ENCODE peak calls at places on chromosomes 16 and 17, in ten cellular contexts. One of them, this sample, is unnamed.

GRCh38 chr17:15273141-15273793 is 8.1 kb upstream of the PMP22 start:
- DNase-seq in A549: peak; percentile 73
- DNase-seq in psoas muscle: no peak
- DNase-seq in ascending aorta: no peak
- DNase-seq in upper lobe of right lung: no peak
- DNase-seq in heart left ventricle: no peak
- DNase-seq in neural progenitor cell: no peak
- DNase-seq in Karpas-422: no peak
- DNase-seq in neuronal stem cell: no peak
- DNase-seq in breast epithelium: no peak
- DNase-seq in this sample: no peak

GRCh38 chr16:23943604-23944003 is 107.8 kb downstream of the PRKCB start:
- DNase-seq in A549: no peak
- DNase-seq in psoas muscle: no peak
- DNase-seq in ascending aorta: no peak
- DNase-seq in upper lobe of right lung: no peak
- DNase-seq in heart left ventricle: no peak
- DNase-seq in neural progenitor cell: no peak
- DNase-seq in Karpas-422: no peak
- DNase-seq in neuronal stem cell: no peak
- DNase-seq in breast epithelium: no peak
- DNase-seq in this sample: no peak

GRCh38 chr17:6772016-6772415 is 4.0 kb upstream of the FBXO39 start:
- DNase-seq in A549: no peak
- DNase-seq in psoas muscle: no peak
- DNase-seq in ascending aorta: no peak
- DNase-seq in upper lobe of right lung: no peak
- DNase-seq in heart left ventricle: no peak
- DNase-seq in neural progenitor cell: no peak
- DNase-seq in Karpas-422: no peak
- DNase-seq in neuronal stem cell: no peak
- DNase-seq in breast epithelium: no peak
- DNase-seq in this sample: no peak

GRCh38 chr17:44924107-44924544 is 8.8 kb upstream of the GFAP start:
- DNase-seq in A549: no peak
- DNase-seq in psoas muscle: no peak
- DNase-seq in ascending aorta: no peak
- DNase-seq in upper lobe of right lung: peak; percentile 33
- DNase-seq in heart left ventricle: no peak
- DNase-seq in neural progenitor cell: no peak
- DNase-seq in Karpas-422: peak; percentile 46
- DNase-seq in neuronal stem cell: no peak
- DNase-seq in breast epithelium: peak; percentile 33
- DNase-seq in this sample: no peak

GRCh38 chr16:69105501-69106361 is at the start of gene HAS3:
- DNase-seq in A549: peak; percentile 81
- DNase-seq in psoas muscle: peak; percentile 78
- DNase-seq in ascending aorta: no peak
- DNase-seq in upper lobe of right lung: peak; percentile 90
- DNase-seq in heart left ventricle: peak; percentile 60
- DNase-seq in neural progenitor cell: peak; percentile 91
- DNase-seq in Karpas-422: peak; percentile 60
- DNase-seq in neuronal stem cell: peak; percentile 70
- DNase-seq in breast epithelium: no peak
- DNase-seq in this sample: peak; percentile 77

GRCh38 chr17:33055171-33055611 is 63.5 kb downstream of the SPACA3 start:
- DNase-seq in A549: no peak
- DNase-seq in psoas muscle: no peak
- DNase-seq in ascending aorta: no peak
- DNase-seq in upper lobe of right lung: no peak
- DNase-seq in heart left ventricle: no peak
- DNase-seq in neural progenitor cell: no peak
- DNase-seq in Karpas-422: no peak
- DNase-seq in neuronal stem cell: no peak
- DNase-seq in breast epithelium: no peak
- DNase-seq in this sample: no peak

GRCh38 chr17:10713336-10713735 is 15.9 kb downstream of the ADPRM start:
- DNase-seq in A549: no peak
- DNase-seq in psoas muscle: no peak
- DNase-seq in ascending aorta: no peak
- DNase-seq in upper lobe of right lung: no peak
- DNase-seq in heart left ventricle: no peak
- DNase-seq in neural progenitor cell: no peak
- DNase-seq in Karpas-422: no peak
- DNase-seq in neuronal stem cell: no peak
- DNase-seq in breast epithelium: no peak
- DNase-seq in this sample: no peak

GRCh38 chr16:31033709-31034492 is 543 bp downstream of the STX4 start:
- DNase-seq in A549: peak; percentile 97
- DNase-seq in psoas muscle: peak; percentile 96
- DNase-seq in ascending aorta: peak; percentile 65
- DNase-seq in upper lobe of right lung: peak; percentile 95
- DNase-seq in heart left ventricle: peak; percentile 92
- DNase-seq in neural progenitor cell: peak; percentile 94
- DNase-seq in Karpas-422: peak; percentile 91
- DNase-seq in neuronal stem cell: peak; percentile 77
- DNase-seq in breast epithelium: peak; percentile 89
- DNase-seq in this sample: peak; percentile 93

GRCh38 chr16:82694239-82694874 is 67.6 kb downstream of the CDH13 start:
- DNase-seq in A549: no peak
- DNase-seq in psoas muscle: no peak
- DNase-seq in ascending aorta: no peak
- DNase-seq in upper lobe of right lung: no peak
- DNase-seq in heart left ventricle: no peak
- DNase-seq in neural progenitor cell: no peak
- DNase-seq in Karpas-422: no peak
- DNase-seq in neuronal stem cell: no peak
- DNase-seq in breast epithelium: no peak
- DNase-seq in this sample: no peak

GRCh38 chr17:74037320-74037719 is 166.2 kb upstream of the RPL38 start:
- DNase-seq in A549: no peak
- DNase-seq in psoas muscle: no peak
- DNase-seq in ascending aorta: no peak
- DNase-seq in upper lobe of right lung: no peak
- DNase-seq in heart left ventricle: no peak
- DNase-seq in neural progenitor cell: peak; percentile 36
- DNase-seq in Karpas-422: no peak
- DNase-seq in neuronal stem cell: no peak
- DNase-seq in breast epithelium: no peak
- DNase-seq in this sample: no peak

GRCh38 chr16:73233423-73233762 is 185.5 kb upstream of the ZFHX3 start:
- DNase-seq in A549: no peak
- DNase-seq in psoas muscle: no peak
- DNase-seq in ascending aorta: no peak
- DNase-seq in upper lobe of right lung: no peak
- DNase-seq in heart left ventricle: no peak
- DNase-seq in neural progenitor cell: no peak
- DNase-seq in Karpas-422: no peak
- DNase-seq in neuronal stem cell: no peak
- DNase-seq in breast epithelium: no peak
- DNase-seq in this sample: no peak

DNA sequence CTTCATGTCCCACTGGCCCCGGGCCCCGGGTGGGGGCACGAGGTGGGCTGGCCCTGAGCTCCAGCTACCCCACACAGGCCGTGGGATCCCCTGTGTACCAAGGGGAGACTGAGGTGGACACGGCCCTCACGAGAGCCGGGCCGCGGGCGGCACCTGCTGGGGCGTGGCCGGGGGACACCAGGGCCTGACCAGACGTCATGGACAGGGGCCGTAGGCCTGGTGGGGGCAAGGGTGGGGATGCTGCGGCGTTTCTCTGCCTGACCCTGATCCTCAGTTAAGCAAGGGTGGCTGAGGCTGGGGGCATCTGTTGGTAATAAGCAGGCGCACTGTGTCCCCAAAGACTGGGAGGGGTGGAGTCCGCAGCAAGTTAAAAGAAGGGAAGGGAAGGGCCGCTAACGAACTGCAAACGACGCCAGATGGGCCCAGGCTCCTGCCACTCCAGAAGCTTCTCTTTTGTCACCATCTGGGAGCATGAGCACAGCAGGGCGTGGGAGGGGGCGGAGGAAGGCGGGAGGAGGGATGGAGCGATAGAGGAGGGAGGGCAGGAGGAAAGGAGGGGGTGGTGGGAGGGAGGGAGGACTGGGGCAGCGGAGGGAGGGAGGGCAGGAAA is 22.4 kb upstream of the PABPN1L start:
- DNase-seq in A549: no peak
- DNase-seq in psoas muscle: peak; percentile 79
- DNase-seq in ascending aorta: no peak
- DNase-seq in upper lobe of right lung: no peak
- DNase-seq in heart left ventricle: peak; percentile 74
- DNase-seq in neural progenitor cell: no peak
- DNase-seq in Karpas-422: no peak
- DNase-seq in neuronal stem cell: no peak
- DNase-seq in breast epithelium: no peak
- DNase-seq in this sample: no peak
- H3K4me1 ChIP-seq in A549: peaks cover 3% of the 10 kb centered on the region
- H3K4me1 ChIP-seq in psoas muscle: peaks cover 55% of the 10 kb centered on the region
- H3K4me1 ChIP-seq in ascending aorta: no peaks in the 10 kb centered on the region
- H3K4me1 ChIP-seq in upper lobe of right lung: peaks cover 4% of the 10 kb centered on the region
- H3K4me1 ChIP-seq in heart left ventricle: peaks cover 37% of the 10 kb centered on the region
- H3K4me1 ChIP-seq in neural progenitor cell: no peaks in the 10 kb centered on the region
- H3K4me1 ChIP-seq in Karpas-422: no peaks in the 10 kb centered on the region
- H3K4me1 ChIP-seq in neuronal stem cell: no peaks in the 10 kb centered on the region
- H3K4me1 ChIP-seq in breast epithelium: no peaks in the 10 kb centered on the region
- H3K4me1 ChIP-seq in this sample: no peaks in the 10 kb centered on the region

GRCh38 chr17:43547189-43547550 is 1.0 kb upstream of the ETV4 start:
- DNase-seq in A549: no peak
- DNase-seq in psoas muscle: no peak
- DNase-seq in ascending aorta: no peak
- DNase-seq in upper lobe of right lung: no peak
- DNase-seq in heart left ventricle: no peak
- DNase-seq in neural progenitor cell: no peak
- DNase-seq in Karpas-422: no peak
- DNase-seq in neuronal stem cell: no peak
- DNase-seq in breast epithelium: no peak
- DNase-seq in this sample: no peak
- H3K4me3 ChIP-seq in A549: peak overlapping the region; percentile 60
- H3K4me3 ChIP-seq in psoas muscle: no peak overlapping the region
- H3K4me3 ChIP-seq in ascending aorta: peak overlapping the region; percentile 74
- H3K4me3 ChIP-seq in upper lobe of right lung: no peak overlapping the region
- H3K4me3 ChIP-seq in heart left ventricle: no peak overlapping the region
- H3K4me3 ChIP-seq in neural progenitor cell: no peak overlapping the region
- H3K4me3 ChIP-seq in Karpas-422: peak overlapping the region; percentile 65
- H3K4me3 ChIP-seq in neuronal stem cell: peak overlapping the region; percentile 49
- H3K4me3 ChIP-seq in breast epithelium: no peak overlapping the region
- H3K4me3 ChIP-seq in this sample: no peak overlapping the region

GRCh38 chr16:13803974-13804373 is 116.0 kb upstream of the ERCC4 start:
- DNase-seq in A549: no peak
- DNase-seq in psoas muscle: no peak
- DNase-seq in ascending aorta: no peak
- DNase-seq in upper lobe of right lung: no peak
- DNase-seq in heart left ventricle: no peak
- DNase-seq in neural progenitor cell: no peak
- DNase-seq in Karpas-422: no peak
- DNase-seq in neuronal stem cell: no peak
- DNase-seq in breast epithelium: no peak
- DNase-seq in this sample: no peak
- H3K4me1 ChIP-seq in A549: no peaks in the 10 kb centered on the region
- H3K4me1 ChIP-seq in psoas muscle: no peaks in the 10 kb centered on the region
- H3K4me1 ChIP-seq in ascending aorta: no peaks in the 10 kb centered on the region
- H3K4me1 ChIP-seq in upper lobe of right lung: no peaks in the 10 kb centered on the region
- H3K4me1 ChIP-seq in heart left ventricle: no peaks in the 10 kb centered on the region
- H3K4me1 ChIP-seq in neural progenitor cell: no peaks in the 10 kb centered on the region
- H3K4me1 ChIP-seq in Karpas-422: peaks cover 6% of the 10 kb centered on the region
- H3K4me1 ChIP-seq in neuronal stem cell: no peaks in the 10 kb centered on the region
- H3K4me1 ChIP-seq in breast epithelium: no peaks in the 10 kb centered on the region
- H3K4me1 ChIP-seq in this sample: no peaks in the 10 kb centered on the region

GRCh38 chr17:38916771-38917170 is 8.6 kb upstream of the LASP1NB start:
- DNase-seq in A549: no peak
- DNase-seq in psoas muscle: no peak
- DNase-seq in ascending aorta: no peak
- DNase-seq in upper lobe of right lung: peak; percentile 22
- DNase-seq in heart left ventricle: no peak
- DNase-seq in neural progenitor cell: no peak
- DNase-seq in Karpas-422: no peak
- DNase-seq in neuronal stem cell: no peak
- DNase-seq in breast epithelium: peak; percentile 5
- DNase-seq in this sample: no peak

GRCh38 chr17:38917259-38917658 is 8.2 kb upstream of the LASP1NB start:
- DNase-seq in A549: no peak
- DNase-seq in psoas muscle: no peak
- DNase-seq in ascending aorta: no peak
- DNase-seq in upper lobe of right lung: no peak
- DNase-seq in heart left ventricle: no peak
- DNase-seq in neural progenitor cell: no peak
- DNase-seq in Karpas-422: no peak
- DNase-seq in neuronal stem cell: no peak
- DNase-seq in breast epithelium: no peak
- DNase-seq in this sample: no peak

GRCh38 chr17:38915639-38915995 is 9.8 kb upstream of the LASP1NB start:
- DNase-seq in A549: no peak
- DNase-seq in psoas muscle: no peak
- DNase-seq in ascending aorta: no peak
- DNase-seq in upper lobe of right lung: no peak
- DNase-seq in heart left ventricle: no peak
- DNase-seq in neural progenitor cell: no peak
- DNase-seq in Karpas-422: no peak
- DNase-seq in neuronal stem cell: no peak
- DNase-seq in breast epithelium: peak; percentile 39
- DNase-seq in this sample: no peak

GRCh38 chr17:38912221-38912813 is 13.1 kb upstream of the LASP1NB start:
- DNase-seq in A549: no peak
- DNase-seq in psoas muscle: peak; percentile 74
- DNase-seq in ascending aorta: no peak
- DNase-seq in upper lobe of right lung: peak; percentile 65
- DNase-seq in heart left ventricle: no peak
- DNase-seq in neural progenitor cell: no peak
- DNase-seq in Karpas-422: no peak
- DNase-seq in neuronal stem cell: no peak
- DNase-seq in breast epithelium: peak; percentile 47
- DNase-seq in this sample: no peak

DNA sequence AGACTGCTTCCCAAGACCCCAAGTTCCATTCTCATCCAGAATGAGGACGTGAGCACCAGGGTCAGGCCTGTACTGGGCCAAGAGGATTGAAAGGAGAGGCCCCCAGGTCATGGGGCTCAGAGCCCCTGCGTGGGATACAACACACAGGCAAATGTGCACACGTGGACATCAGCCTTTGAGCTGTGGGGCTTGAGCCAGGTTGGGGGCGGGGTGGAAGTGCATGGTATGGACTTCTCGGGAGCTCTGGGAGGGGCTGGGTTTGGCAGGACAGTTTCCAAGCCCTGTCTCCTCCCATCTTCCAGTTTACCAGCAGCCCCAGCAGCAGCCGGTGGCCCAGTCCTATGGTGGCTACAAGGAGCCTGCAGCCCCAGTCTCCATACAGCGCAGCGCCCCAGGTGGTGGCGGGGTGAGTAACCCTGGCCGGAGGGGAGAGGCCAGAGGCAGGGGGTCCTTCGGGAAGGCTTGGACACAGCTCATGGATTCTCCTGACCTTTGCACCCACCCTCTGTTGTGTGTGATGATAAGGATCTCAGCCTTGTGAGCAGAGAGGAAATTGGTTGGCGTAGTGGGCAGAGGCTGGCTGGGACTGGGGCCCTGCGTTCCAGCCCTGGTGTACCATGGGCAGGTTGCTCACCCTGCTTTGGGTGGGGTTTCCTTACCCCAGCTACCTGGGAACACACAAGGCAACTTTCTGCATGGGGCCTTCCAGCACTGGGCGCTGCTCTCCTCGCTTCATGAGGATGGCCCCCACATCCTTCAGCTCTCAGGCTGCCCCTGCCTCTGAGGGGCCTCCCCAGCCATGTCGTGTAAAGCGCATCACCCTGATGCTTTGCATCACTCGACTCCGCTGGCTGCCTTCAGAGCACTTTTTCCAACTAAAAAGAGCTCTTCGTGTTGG is 10.4 kb upstream of the LASP1NB start:
- DNase-seq in A549: no peak
- DNase-seq in psoas muscle: no peak
- DNase-seq in ascending aorta: no peak
- DNase-seq in upper lobe of right lung: peak; percentile 58
- DNase-seq in heart left ventricle: no peak
- DNase-seq in neural progenitor cell: no peak
- DNase-seq in Karpas-422: no peak
- DNase-seq in neuronal stem cell: no peak
- DNase-seq in breast epithelium: peak; percentile 17
- DNase-seq in this sample: no peak
- H3K4me3 ChIP-seq in A549: no peak overlapping the region
- H3K4me3 ChIP-seq in psoas muscle: no peak overlapping the region
- H3K4me3 ChIP-seq in ascending aorta: no peak overlapping the region
- H3K4me3 ChIP-seq in upper lobe of right lung: no peak overlapping the region
- H3K4me3 ChIP-seq in heart left ventricle: no peak overlapping the region
- H3K4me3 ChIP-seq in neural progenitor cell: no peak overlapping the region
- H3K4me3 ChIP-seq in Karpas-422: no peak overlapping the region
- H3K4me3 ChIP-seq in neuronal stem cell: no peak overlapping the region
- H3K4me3 ChIP-seq in breast epithelium: no peak overlapping the region
- H3K4me3 ChIP-seq in this sample: no peak overlapping the region